ENCODE peak calls at places on chromosomes 16 and 17, in eight cellular contexts. A is T1000; L is foreskin melanocyte; D is NCI-H1092; S is hepatic stellate cell; P is choroid plexus epithelial cell; H is GM10248; I is activated naive CD4-positive, alpha-beta T cell treated with anti-CD3 and anti-CD28 coated beads for 36 hours. C is an unnamed sample.

GRCh38 chr16:15611610-15612009 is 31.3 kb downstream of the MARF1 start:
- DNase-seq in A (no peak), L (no peak), D (no peak), S (no peak), P (peak; percentile 78), H (no peak), I (no peak), C (no peak)

GRCh38 chr16:53429221-53429943 is 4.9 kb upstream of the RBL2 start:
- DNase-seq in A (no peak), L (no peak), D (no peak), S (peak; percentile 28), P (peak; percentile 85), H (no peak), I (no peak), C (no peak)

GRCh38 chr16:89322381-89323119 is 105.0 kb downstream of the ZNF778 start:
- DNase-seq in A (no peak), L (peak; percentile 93), D (peak; percentile 67), S (peak; percentile 78), P (peak; percentile 88), H (no peak), I (no peak), C (peak; percentile 69)

GRCh38 chr17:57110152-57110542 is 25.1 kb downstream of the AKAP1 start:
- DNase-seq in A (no peak), L (no peak), D (no peak), S (no peak), P (no peak), H (no peak), I (no peak), C (no peak)

GRCh38 chr16:80250376-80250775 is 290.4 kb upstream of the DYNLRB2 start:
- DNase-seq in A (no peak), L (no peak), D (no peak), S (no peak), P (no peak), H (no peak), I (no peak), C (no peak)

GRCh38 chr17:13311301-13311700 is 290.4 kb downstream of the HS3ST3A1 start:
- DNase-seq in A (peak; percentile 48), L (peak; percentile 57), D (no peak), S (no peak), P (peak; percentile 41), H (no peak), I (no peak), C (no peak)

GRCh38 chr17:59388070-59388556 is 56.7 kb downstream of the YPEL2 start:
- DNase-seq in A (no peak), L (no peak), D (no peak), S (no peak), P (no peak), H (no peak), I (no peak), C (no peak)

GRCh38 chr17:320139-320538 is 32.5 kb downstream of the RPH3AL start:
- DNase-seq in A (no peak), L (no peak), D (no peak), S (no peak), P (no peak), H (no peak), I (no peak), C (no peak)

GRCh38 chr17:11023639-11024479 is 186.0 kb upstream of the PIRT start:
- DNase-seq in A (no peak), L (no peak), D (no peak), S (no peak), P (no peak), H (no peak), I (no peak), C (no peak)

GRCh38 chr17:55420776-55421178 is 858 bp downstream of the MMD start:
- DNase-seq in A (no peak), L (no peak), D (peak; percentile 13), S (no peak), P (no peak), H (peak; percentile 30), I (peak; percentile 54), C (no peak)

GRCh38 chr17:55731586-55732250 is 9.1 kb upstream of the TMEM100 start:
- DNase-seq in A (no peak), L (peak; percentile 39), D (no peak), S (no peak), P (peak; percentile 85), H (no peak), I (no peak), C (no peak)

C was measured in NCI-H2107.